ENCODE peak calls at places on chromosomes 7 and 10, in eight cellular contexts. W is testis; G is PC-9; R is CD8-positive, alpha-beta T cell; Z is Panc1; A is body of pancreas; L is sigmoid colon; Q is esophagus squamous epithelium. N is an unnamed sample.

GRCh38 chr10:118062798-118063238 is 16.1 kb upstream of the RAB11FIP2 start:
- DNase-seq in W (no peak), G (no peak), R (no peak), Z (no peak), A (peak; percentile 33), L (no peak), Q (no peak), N (no peak)

GRCh38 chr10:128059915-128060314 is 66.3 kb downstream of the MKI67 start:
- DNase-seq in W (no peak), G (no peak), R (no peak), Z (no peak), A (no peak), L (no peak), Q (no peak), N (no peak)

GRCh38 chr10:3935141-3935540 is 150.1 kb upstream of the KLF6 start:
- DNase-seq in W (peak; percentile 40), G (no peak), R (no peak), Z (no peak), A (no peak), L (no peak), Q (no peak), N (no peak)

GRCh38 chr10:92800122-92800521 is 48.2 kb upstream of the EXOC6 start:
- DNase-seq in W (no peak), G (no peak), R (no peak), Z (no peak), A (no peak), L (no peak), Q (no peak), N (no peak)

GRCh38 chr7:41578700-41579099 is 124.2 kb downstream of the INHBA start:
- DNase-seq in W (no peak), G (no peak), R (no peak), Z (no peak), A (no peak), L (no peak), Q (no peak), N (no peak)

GRCh38 chr7:2645274-2645868 is 13.6 kb downstream of the TTYH3 start:
- DNase-seq in W (no peak), G (no peak), R (peak; percentile 33), Z (no peak), A (no peak), L (no peak), Q (no peak), N (peak; percentile 31)

GRCh38 chr7:134500982-134501381 is 26.4 kb upstream of the AKR1B10 start:
- DNase-seq in W (no peak), G (no peak), R (no peak), Z (no peak), A (no peak), L (no peak), Q (no peak), N (no peak)

GRCh38 chr7:140005754-140006503 is 56.8 kb downstream of the PARP12 start:
- DNase-seq in W (peak; percentile 58), G (no peak), R (no peak), Z (no peak), A (no peak), L (peak; percentile 48), Q (no peak), N (peak; percentile 65)

GRCh38 chr10:71463111-71463510 is 66.4 kb downstream of the CDH23 start:
- DNase-seq in W (no peak), G (no peak), R (no peak), Z (no peak), A (no peak), L (no peak), Q (no peak), N (no peak)

GRCh38 chr7:29146082-29146706 is at the start of gene CPVL:
- DNase-seq in W (peak; percentile 91), G (no peak), R (no peak), Z (no peak), A (peak; percentile 69), L (peak; percentile 87), Q (no peak), N (peak; percentile 77)

GRCh38 chr10:27673065-27673464 is 72.6 kb downstream of the MKX start:
- DNase-seq in W (no peak), G (no peak), R (no peak), Z (no peak), A (no peak), L (no peak), Q (no peak), N (no peak)

GRCh38 chr7:131011976-131012375 is 278.0 kb upstream of the KLF14 start:
- DNase-seq in W (no peak), G (peak; percentile 29), R (no peak), Z (no peak), A (no peak), L (no peak), Q (no peak), N (no peak)

GRCh38 chr7:94418851-94419250 is 24.2 kb downstream of the COL1A2 start:
- DNase-seq in W (no peak), G (no peak), R (no peak), Z (no peak), A (no peak), L (no peak), Q (no peak), N (no peak)

GRCh38 chr7:74483402-74484336 is 30.0 kb downstream of the GTF2IRD1 start:
- DNase-seq in W (no peak), G (peak; percentile 86), R (no peak), Z (no peak), A (peak; percentile 60), L (no peak), Q (no peak), N (no peak)

GRCh38 chr10:89653410-89653828 is 8.4 kb upstream of the PANK1 start:
- DNase-seq in W (no peak), G (peak; percentile 19), R (no peak), Z (no peak), A (no peak), L (no peak), Q (no peak), N (no peak)

GRCh38 chr7:90834771-90835170 is 238.7 kb downstream of the CDK14 start:
- DNase-seq in W (no peak), G (no peak), R (no peak), Z (no peak), A (no peak), L (no peak), Q (no peak), N (no peak)

GRCh38 chr7:5627745-5628547 is 153.5 kb downstream of the RNF216 start:
- DNase-seq in W (no peak), G (no peak), R (no peak), Z (no peak), A (no peak), L (no peak), Q (no peak), N (no peak)

GRCh38 chr10:81882011-81882410 is 7.0 kb downstream of the NRG3 start:
- DNase-seq in W (no peak), G (no peak), R (no peak), Z (no peak), A (no peak), L (no peak), Q (no peak), N (no peak)

GRCh38 chr7:123208793-123209192 is 9.0 kb upstream of the SLC13A1 start:
- DNase-seq in W (peak; percentile 51), G (no peak), R (no peak), Z (no peak), A (peak; percentile 17), L (no peak), Q (no peak), N (peak; percentile 30)

GRCh38 chr7:102896585-102896984 is 16.2 kb upstream of the LRRC17 start:
- DNase-seq in W (no peak), G (no peak), R (no peak), Z (no peak), A (no peak), L (no peak), Q (no peak), N (no peak)

GRCh38 chr7:111650456-111650999 is 88.2 kb upstream of the IMMP2L start:
- DNase-seq in W (no peak), G (no peak), R (no peak), Z (peak; percentile 89), A (peak; percentile 39), L (no peak), Q (no peak), N (peak; percentile 49)

GRCh38 chr10:5448333-5449048 is 36.1 kb downstream of the NET1 start:
- DNase-seq in W (no peak), G (no peak), R (no peak), Z (no peak), A (no peak), L (no peak), Q (no peak), N (no peak)
- H3K4me3 ChIP-seq in W (peak overlapping the region; percentile 49), G (peak overlapping the region; percentile 91), R (no peak overlapping the region), Z (peak overlapping the region; percentile 44), A (peak overlapping the region; percentile 21), L (peak overlapping the region; percentile 62), Q (peak overlapping the region; percentile 61), N (peak overlapping the region; percentile 44)

GRCh38 chr10:119190353-119190752 is 11.7 kb upstream of the PRDX3 start:
- DNase-seq in W (no peak), G (no peak), R (no peak), Z (peak; percentile 67), A (peak; percentile 43), L (peak; percentile 65), Q (no peak), N (peak; percentile 95)
- H3K27ac ChIP-seq in W (no peak overlapping the region), G (peak overlapping the region; percentile 35), R (no peak overlapping the region), Z (no peak overlapping the region), A (peak overlapping the region; percentile 49), L (no peak overlapping the region), Q (no peak overlapping the region), N (no peak overlapping the region)

GRCh38 chr7:86904949-86905834 is 154.3 kb downstream of the ELAPOR2 start:
- DNase-seq in W (peak; percentile 46), G (peak; percentile 24), R (no peak), Z (no peak), A (peak; percentile 28), L (no peak), Q (no peak), N (no peak)
- TF ChIP-seq CTCF in W (peak; percentile 40), G (peak; percentile 80), R (peak; percentile 39), Z (peak; percentile 75), A (peak; percentile 35), L (no peak), Q (peak; percentile 29), N (peak; percentile 62)

GRCh38 chr10:112374724-112375541 is 1.0 kb downstream of the ACSL5 start:
- DNase-seq in W (no peak), G (no peak), R (no peak), Z (no peak), A (no peak), L (no peak), Q (no peak), N (peak; percentile 29)
- H3K4me3 ChIP-seq in W (no peak overlapping the region), G (peak overlapping the region; percentile 81), R (peak overlapping the region; percentile 73), Z (no peak overlapping the region), A (no peak overlapping the region), L (peak overlapping the region; percentile 42), Q (peak overlapping the region; percentile 51), N (no peak overlapping the region)

GRCh38 chr7:118000480-118001202 is 127.4 kb upstream of the CTTNBP2 start:
- DNase-seq in W (no peak), G (no peak), R (no peak), Z (no peak), A (no peak), L (no peak), Q (no peak), N (no peak)
- H3K27ac ChIP-seq in W (no peak overlapping the region), G (no peak overlapping the region), R (no peak overlapping the region), Z (no peak overlapping the region), A (peak overlapping the region; percentile 45), L (no peak overlapping the region), Q (no peak overlapping the region), N (no peak overlapping the region)

N was measured in cardiac muscle cell.